ENCODE peak calls at places on chromosomes 6 and 20, in ten cellular contexts. L is PC-3, K is HCT116, I is mesenchymal stem cell, H is GM23248, J is endothelial cell of umbilical vein, R is neuronal stem cell, W is IMR-90, F is SK-N-SH, C is DND-41. S is an unnamed sample. For H3K4me1, the result is how much of the 10 kb centered on the place peaks cover.

GRCh38 chr6:106908386-106908840 is 66.1 kb downstream of the CD24 start:
- DNase-seq in L (peak), K (no peak), I (no peak), H (no peak), J (no peak), R (no peak), W (no peak), F (no peak), C (no peak), S (no peak)

GRCh38 chr6:7085911-7086310 is 21.9 kb upstream of the RREB1 start:
- DNase-seq in L (peak), K (no peak), I (peak), H (peak), J (no peak), R (no peak), W (no peak), F (peak), C (peak), S (no peak)

GRCh38 chr6:84441456-84441855 is 214.0 kb upstream of the CEP162 start:
- DNase-seq in L (no peak), K (no peak), I (no peak), H (no peak), J (no peak), R (no peak), W (no peak), F (no peak), C (no peak), S (no peak)

GRCh38 chr6:147061152-147061551 is 143.1 kb upstream of the STXBP5 start:
- DNase-seq in L (no peak), K (no peak), I (no peak), H (no peak), J (no peak), R (no peak), W (no peak), F (peak), C (no peak), S (no peak)

GRCh38 chr6:66558189-66558588 is 851.2 kb upstream of the EYS start:
- DNase-seq in L (peak), K (no peak), I (no peak), H (no peak), J (no peak), R (no peak), W (no peak), F (no peak), C (no peak), S (peak)

GRCh38 chr20:21609221-21609620 is 95.4 kb upstream of the NKX2-2 start:
- DNase-seq in L (peak), K (no peak), I (no peak), H (peak), J (no peak), R (no peak), W (no peak), F (no peak), C (no peak), S (no peak)

GRCh38 chr20:47576516-47577033 is 74.9 kb downstream of the NCOA3 start:
- DNase-seq in L (peak), K (peak), I (peak), H (peak), J (peak), R (no peak), W (peak), F (peak), C (no peak), S (peak)

GRCh38 chr20:64161595-64162238 is 2.5 kb upstream of the MYT1 start:
- DNase-seq in L (peak), K (no peak), I (peak), H (peak), J (peak), R (peak), W (peak), F (no peak), C (peak), S (peak)

GRCh38 chr6:10269814-10270472 is 144.9 kb downstream of the TFAP2A start:
- DNase-seq in L (peak), K (no peak), I (no peak), H (peak), J (no peak), R (no peak), W (no peak), F (no peak), C (no peak), S (no peak)

GRCh38 chr6:101633081-101633480 is 239.6 kb downstream of the GRIK2 start:
- DNase-seq in L (no peak), K (no peak), I (no peak), H (no peak), J (no peak), R (no peak), W (no peak), F (no peak), C (no peak), S (no peak)

GRCh38 chr20:4159765-4160490 is 144.6 kb upstream of the RNF24 start:
- DNase-seq in L (no peak), K (no peak), I (no peak), H (no peak), J (no peak), R (no peak), W (no peak), F (no peak), C (no peak), S (no peak)

GRCh38 chr6:52734072-52734471 is 29.2 kb downstream of the GSTA2 start:
- DNase-seq in L (no peak), K (no peak), I (no peak), H (no peak), J (no peak), R (no peak), W (no peak), F (no peak), C (no peak), S (no peak)

GRCh38 chr6:72857791-72858190 is 235.9 kb downstream of the KCNQ5 start:
- DNase-seq in L (peak), K (no peak), I (peak), H (peak), J (peak), R (no peak), W (peak), F (no peak), C (no peak), S (no peak)

GRCh38 chr20:41234546-41234945 is 83.0 kb downstream of the ZHX3 start:
- DNase-seq in L (no peak), K (no peak), I (no peak), H (peak), J (no peak), R (no peak), W (no peak), F (no peak), C (no peak), S (peak)

GRCh38 chr6:71533939-71534379 is 245.3 kb downstream of the OGFRL1 start:
- DNase-seq in L (peak), K (peak), I (peak), H (peak), J (peak), R (no peak), W (peak), F (peak), C (no peak), S (no peak)

GRCh38 chr20:34185766-34186620 is 55.2 kb upstream of the ASIP start:
- DNase-seq in L (no peak), K (no peak), I (no peak), H (peak), J (no peak), R (no peak), W (no peak), F (peak), C (no peak), S (no peak)

GRCh38 chr6:125316621-125317020 is 14.9 kb upstream of the HDDC2 start:
- DNase-seq in L (no peak), K (no peak), I (no peak), H (no peak), J (no peak), R (peak), W (no peak), F (no peak), C (no peak), S (no peak)

GRCh38 chr20:25282796-25283195 is 34.9 kb downstream of the PYGB start:
- DNase-seq in L (no peak), K (no peak), I (no peak), H (no peak), J (no peak), R (no peak), W (no peak), F (no peak), C (no peak), S (no peak)

GRCh38 chr20:34023937-34024732 is 30.4 kb downstream of the RALY start:
- DNase-seq in L (no peak), K (no peak), I (no peak), H (no peak), J (no peak), R (no peak), W (no peak), F (no peak), C (no peak), S (no peak)

GRCh38 chr6:117264487-117265424 is 602 bp upstream of the VGLL2 start:
- DNase-seq in L (no peak), K (no peak), I (peak), H (peak), J (no peak), R (no peak), W (no peak), F (peak), C (no peak), S (peak)

GRCh38 chr6:45619994-45620471 is 242.3 kb upstream of the SUPT3H start:
- DNase-seq in L (no peak), K (no peak), I (peak), H (peak), J (peak), R (no peak), W (peak), F (no peak), C (peak), S (no peak)

GRCh38 chr6:163702736-163703135 is 288.2 kb downstream of the QKI start:
- DNase-seq in L (no peak), K (no peak), I (no peak), H (no peak), J (no peak), R (no peak), W (no peak), F (no peak), C (no peak), S (no peak)

GRCh38 chr20:57482796-57483195 is 42.1 kb downstream of the CTCFL start:
- DNase-seq in L (no peak), K (no peak), I (no peak), H (no peak), J (no peak), R (no peak), W (no peak), F (no peak), C (no peak), S (peak)

GRCh38 chr6:30227242-30227722 is 14.1 kb upstream of the TRIM26 start:
- DNase-seq in L (no peak), K (no peak), I (no peak), H (no peak), J (no peak), R (no peak), W (no peak), F (no peak), C (no peak), S (no peak)

GRCh38 chr6:168145747-168146596 is 67.0 kb upstream of the FRMD1 start:
- DNase-seq in L (no peak), K (no peak), I (no peak), H (no peak), J (no peak), R (no peak), W (no peak), F (no peak), C (no peak), S (peak)

GRCh38 chr6:3022765-3023662 is 23.3 kb downstream of the NQO2 start:
- DNase-seq in L (no peak), K (no peak), I (no peak), H (peak), J (no peak), R (no peak), W (no peak), F (no peak), C (peak), S (no peak)

GRCh38 chr20:61909028-61909427 is 156.7 kb downstream of the TAF4 start:
- DNase-seq in L (no peak), K (no peak), I (no peak), H (no peak), J (no peak), R (no peak), W (no peak), F (no peak), C (no peak), S (no peak)

GRCh38 chr20:21523398-21523868 is 9.6 kb upstream of the NKX2-2 start:
- DNase-seq in L (no peak), K (no peak), I (no peak), H (no peak), J (no peak), R (no peak), W (no peak), F (no peak), C (no peak), S (no peak)

GRCh38 chr20:9235518-9235917 is 166.6 kb downstream of the PLCB4 start:
- DNase-seq in L (peak), K (no peak), I (peak), H (peak), J (peak), R (no peak), W (peak), F (no peak), C (no peak), S (no peak)

GRCh38 chr20:36784900-36785299 is 11.3 kb upstream of the DSN1 start:
- DNase-seq in L (no peak), K (no peak), I (no peak), H (peak), J (no peak), R (no peak), W (peak), F (no peak), C (no peak), S (no peak)

GRCh38 chr20:58175425-58175824 is 53.0 kb downstream of the ANKRD60 start:
- DNase-seq in L (no peak), K (no peak), I (no peak), H (no peak), J (no peak), R (no peak), W (no peak), F (no peak), C (no peak), S (no peak)

DNA sequence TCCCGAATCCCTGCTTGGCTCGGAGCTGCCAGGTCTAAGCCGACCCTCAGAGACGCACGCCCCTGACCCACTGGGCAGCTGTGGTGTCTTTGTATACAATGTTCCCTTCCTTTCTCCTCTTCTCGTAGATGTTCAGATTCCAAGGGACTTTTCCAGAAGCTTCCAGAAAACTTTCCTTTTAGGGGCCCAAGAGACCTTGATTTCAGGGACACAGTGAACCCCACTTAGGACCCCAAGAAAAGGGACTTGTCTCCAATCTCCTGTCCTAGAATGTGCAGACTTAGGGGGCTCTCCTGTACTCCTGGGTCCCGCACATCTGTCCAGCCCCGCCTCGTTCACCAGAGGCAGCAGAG is 103.5 kb downstream of the EDN3 start:
- DNase-seq in L (no peak), K (no peak), I (no peak), H (no peak), J (no peak), R (no peak), W (no peak), F (peak), C (no peak), S (no peak)
- H3K9ac ChIP-seq in L (no peak), K (no peak), I (peak), H (no peak), J (no peak), R (no peak), W (no peak), F (no peak), C (no peak), S (no peak)

GRCh38 chr6:170434821-170435155 is 118.3 kb downstream of the PSMB1 start:
- DNase-seq in L (no peak), K (no peak), I (no peak), H (no peak), J (no peak), R (no peak), W (no peak), F (no peak), C (no peak), S (no peak)
- H3K4me1 ChIP-seq in L (under half), K (under half), I (under half), H (under half), J (under half), R (under half), W (under half), F (under half), C (under half), S (under half)

DNA sequence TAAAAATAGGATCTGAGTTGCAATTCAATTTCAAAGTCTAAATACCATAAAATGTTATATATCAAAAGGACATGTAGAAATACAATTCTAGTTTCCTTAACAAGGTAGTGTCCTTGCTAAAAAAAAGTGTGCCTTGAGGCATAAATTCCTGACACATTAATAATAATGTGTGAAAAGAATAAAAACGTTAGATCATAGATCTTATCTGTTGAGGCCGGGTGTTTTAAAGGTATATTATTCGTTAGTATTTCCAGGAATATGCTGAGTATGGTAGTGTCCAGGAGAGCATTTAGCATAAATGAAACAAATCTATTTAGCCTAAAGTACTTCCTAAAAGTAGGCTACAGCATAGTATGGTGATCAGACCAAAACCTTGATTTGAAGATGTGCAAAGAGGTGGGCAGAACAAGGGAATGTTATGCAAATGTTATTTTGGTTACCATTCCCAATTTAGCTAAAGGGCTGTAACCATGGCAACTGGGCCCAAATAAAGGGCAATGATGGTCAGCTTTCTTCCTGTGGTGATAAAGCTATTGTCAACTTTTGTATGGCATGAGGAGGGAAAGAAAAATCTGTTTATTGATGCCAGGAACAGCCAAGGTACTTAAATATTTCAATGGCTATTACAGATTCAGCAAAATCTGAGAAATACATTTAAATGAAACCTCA is 18.9 kb downstream of the MKKS start:
- DNase-seq in L (peak), K (no peak), I (no peak), H (peak), J (peak), R (peak), W (no peak), F (no peak), C (no peak), S (no peak)
- H3K4me3 ChIP-seq in L (no peak), K (no peak), I (no peak), H (no peak), J (no peak), R (no peak), W (no peak), F (no peak), C (no peak), S (no peak)

DNA sequence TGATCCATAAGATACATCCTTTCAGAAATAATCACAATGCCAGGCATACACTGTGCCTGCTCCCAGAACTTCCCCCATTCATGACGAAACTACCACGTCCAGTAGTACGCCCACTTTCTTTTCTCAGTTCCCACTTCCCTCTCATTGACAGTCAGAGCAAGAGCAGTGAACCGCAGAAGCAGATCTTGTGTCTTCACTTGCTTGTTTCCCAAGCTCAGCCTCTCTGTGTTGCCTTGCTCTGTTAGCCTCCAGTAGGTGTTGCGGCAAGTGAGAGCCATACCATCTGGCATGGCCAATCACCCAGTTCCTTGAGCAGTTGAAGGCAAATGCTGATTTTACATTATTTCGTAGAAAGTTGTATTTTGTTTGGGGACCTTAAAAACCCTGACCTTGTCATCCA is 11.7 kb downstream of the UST start:
- DNase-seq in L (no peak), K (no peak), I (no peak), H (no peak), J (no peak), R (no peak), W (no peak), F (no peak), C (peak), S (no peak)
- H3K9ac ChIP-seq in L (no peak), K (no peak), I (no peak), H (no peak), J (no peak), R (no peak), W (no peak), F (no peak), C (peak), S (no peak)

GRCh38 chr6:13273931-13274706 is 54.2 kb downstream of the TBC1D7 start:
- DNase-seq in L (no peak), K (no peak), I (no peak), H (no peak), J (no peak), R (no peak), W (no peak), F (no peak), C (no peak), S (no peak)
- H3K4me1 ChIP-seq in L (under half), K (under half), I (under half), H (under half), J (under half), R (under half), W (under half), F (under half), C (under half), S (under half)

GRCh38 chr6:159989882-159990480 is 21.1 kb downstream of the IGF2R start:
- DNase-seq in L (peak), K (no peak), I (no peak), H (peak), J (no peak), R (no peak), W (peak), F (no peak), C (no peak), S (no peak)
- H3K4me3 ChIP-seq in L (no peak), K (no peak), I (no peak), H (peak), J (no peak), R (no peak), W (no peak), F (no peak), C (no peak), S (no peak)

S was measured in endodermal cell.